ENCODE peak calls at places on chromosomes 7 and 10, in seven cellular contexts. O is naive B cell, X is HAP-1, T is upper lobe of right lung, H is GOT3, P is dorsolateral prefrontal cortex, F is non-pigmented ciliary epithelial cell. C is an unnamed sample.

GRCh38 chr7:441713-442421 is 77.8 kb downstream of the PDGFA start:
- DNase-seq in P (no peak), X (no peak), F (no peak), H (no peak), T (no peak), O (no peak), C (no peak)

GRCh38 chr7:84668116-84668515 is 473.5 kb upstream of the SEMA3A start:
- DNase-seq in O (no peak), X (no peak), H (no peak), P (no peak), F (no peak), T (no peak), C (no peak)

GRCh38 chr10:68145705-68146104 is 36.4 kb downstream of the MYPN start:
- DNase-seq in H (no peak), P (no peak), O (no peak), F (no peak), X (no peak), T (no peak), C (no peak)

GRCh38 chr10:5812283-5813090 is 747 bp downstream of the GDI2 start:
- DNase-seq in X (peak), O (peak), T (peak), P (peak), H (no peak), F (no peak), C (no peak)

GRCh38 chr7:134710854-134711624 is 64.4 kb downstream of the BPGM start:
- DNase-seq in T (no peak), O (no peak), H (no peak), X (no peak), P (no peak), F (no peak), C (no peak)

GRCh38 chr7:22060863-22061262 is 115.2 kb upstream of the CDCA7L start:
- DNase-seq in X (no peak), T (no peak), P (no peak), H (no peak), F (no peak), O (no peak), C (no peak)

GRCh38 chr7:142482899-142483658 is 225.2 kb upstream of the PRSS58 start:
- DNase-seq in O (peak), X (peak), P (peak), H (no peak), F (no peak), T (no peak), C (no peak)

GRCh38 chr10:15719899-15720634 is at the start of gene ITGA8:
- DNase-seq in F (no peak), X (no peak), P (no peak), O (no peak), T (peak), H (no peak), C (no peak)